ENCODE peak calls at places on chromosome 10, in eight cellular contexts. S, V, E, B, F, K, L and Q are unnamed samples.

GRCh38 chr10:11286261-11286989 is 268.8 kb downstream of the CELF2 start:
- DNase-seq in V (no peak), B (no peak), S (no peak), E (no peak), F (no peak), K (peak), L (no peak), Q (peak)

GRCh38 chr10:124172241-124172661 is 78.9 kb upstream of the CHST15 start:
- DNase-seq in S (no peak), E (no peak), V (no peak), F (no peak), K (no peak), L (no peak), B (no peak), Q (no peak)

GRCh38 chr10:58741673-58742072 is 229.0 kb downstream of the BICC1 start:
- DNase-seq in V (no peak), L (no peak), F (no peak), K (no peak), E (no peak), B (no peak), S (no peak), Q (no peak)

GRCh38 chr10:95440756-95441546 is 120.2 kb downstream of the SORBS1 start:
- DNase-seq in S (no peak), V (no peak), B (no peak), E (peak), F (no peak), K (peak), L (no peak), Q (no peak)

GRCh38 chr10:29479081-29479917 is 155.5 kb downstream of the SVIL start:
- DNase-seq in S (no peak), V (no peak), L (no peak), B (no peak), E (no peak), K (no peak), F (no peak), Q (no peak)

GRCh38 chr10:121930729-121931085 is 2.9 kb upstream of the ATE1 start:
- DNase-seq in K (no peak), F (no peak), B (no peak), S (no peak), L (no peak), E (no peak), V (no peak), Q (no peak)

GRCh38 chr10:127234306-127234800 is 38.0 kb upstream of the INSYN2A start:
- DNase-seq in E (no peak), F (no peak), B (no peak), K (no peak), S (no peak), V (no peak), L (no peak), Q (no peak)

GRCh38 chr10:78524941-78525340 is 491.3 kb downstream of the RPS24 start:
- DNase-seq in F (no peak), S (no peak), B (no peak), E (no peak), L (no peak), V (no peak), K (no peak), Q (no peak)

GRCh38 chr10:4623200-4623599 is 202.8 kb upstream of the AKR1E2 start:
- DNase-seq in K (no peak), F (no peak), S (no peak), L (no peak), V (no peak), E (no peak), B (no peak), Q (no peak)

GRCh38 chr10:14276200-14276599 is 54.5 kb downstream of the FRMD4A start:
- DNase-seq in S (no peak), F (no peak), B (no peak), K (peak), L (no peak), E (no peak), V (no peak), Q (no peak)

GRCh38 chr10:110865184-110865803 is 6.4 kb upstream of the PDCD4 start:
- DNase-seq in S (no peak), E (no peak), L (no peak), B (no peak), F (no peak), V (no peak), K (no peak), Q (no peak)

GRCh38 chr10:43998021-43998809 is 349.5 kb upstream of the ZNF32 start:
- DNase-seq in L (no peak), B (no peak), S (no peak), V (no peak), E (no peak), F (no peak), K (no peak), Q (no peak)

GRCh38 chr10:43607199-43607573 is 948 bp downstream of the ZNF485 start:
- DNase-seq in B (no peak), L (no peak), E (no peak), S (no peak), K (no peak), F (peak), V (no peak), Q (no peak)

GRCh38 chr10:131031346-131031745 is 280.2 kb downstream of the TCERG1L start:
- DNase-seq in B (no peak), E (no peak), V (no peak), S (no peak), L (no peak), F (no peak), K (no peak), Q (no peak)

GRCh38 chr10:116737582-116738358 is 4.6 kb downstream of the HSPA12A start:
- DNase-seq in E (no peak), F (no peak), S (peak), B (peak), V (no peak), L (no peak), K (no peak), Q (no peak)

GRCh38 chr10:96259884-96260511 is 11.4 kb downstream of the BLNK start:
- DNase-seq in B (no peak), K (no peak), E (no peak), L (no peak), F (no peak), S (no peak), V (no peak), Q (no peak)

GRCh38 chr10:69839696-69840345 is 38.1 kb downstream of the COL13A1 start:
- DNase-seq in K (no peak), F (no peak), S (no peak), E (no peak), V (no peak), B (peak), L (no peak), Q (no peak)

GRCh38 chr10:3538850-3539531 is 246.0 kb downstream of the KLF6 start:
- DNase-seq in E (no peak), B (no peak), S (no peak), K (no peak), F (peak), L (no peak), V (no peak), Q (no peak)

GRCh38 chr10:10903620-10904019 is 114.1 kb upstream of the CELF2 start:
- DNase-seq in K (no peak), F (no peak), E (no peak), V (no peak), B (no peak), L (no peak), S (peak), Q (no peak)

GRCh38 chr10:99630439-99630838 is 10.2 kb upstream of the SLC25A28 start:
- DNase-seq in K (no peak), E (peak), S (no peak), V (peak), L (no peak), F (peak), B (peak), Q (peak)

GRCh38 chr10:111119637-111120036 is 42.8 kb downstream of the ADRA2A start:
- DNase-seq in V (no peak), L (no peak), F (no peak), B (no peak), E (no peak), K (no peak), S (no peak), Q (no peak)

GRCh38 chr10:112115781-112116385 is 67.7 kb downstream of the GPAM start:
- DNase-seq in V (peak), S (peak), E (peak), F (peak), L (peak), K (no peak), B (peak), Q (peak)

GRCh38 chr10:132987671-132988571 is 45.6 kb upstream of the CFAP46 start:
- DNase-seq in E (no peak), V (no peak), K (no peak), S (no peak), B (peak), L (no peak), F (no peak), Q (no peak)

GRCh38 chr10:84478155-84478554 is 149.8 kb downstream of the CCSER2 start:
- DNase-seq in S (no peak), V (no peak), K (no peak), L (no peak), B (no peak), F (peak), E (no peak), Q (no peak)

GRCh38 chr10:52879651-52880050 is 107.1 kb upstream of the MBL2 start:
- DNase-seq in F (no peak), V (no peak), L (no peak), S (no peak), E (no peak), B (no peak), K (no peak), Q (no peak)

GRCh38 chr10:29784175-29784773 is 149.5 kb upstream of the SVIL start:
- DNase-seq in B (no peak), S (peak), F (no peak), E (peak), V (peak), K (no peak), L (peak), Q (no peak)

GRCh38 chr10:14837003-14837755 is 658 bp downstream of the CDNF start:
- DNase-seq in F (peak), S (peak), K (no peak), V (no peak), L (no peak), B (no peak), E (peak), Q (no peak)

GRCh38 chr10:126137557-126138221 is 241.3 kb downstream of the FANK1 start:
- DNase-seq in V (no peak), K (no peak), E (no peak), F (no peak), S (no peak), L (no peak), B (no peak), Q (no peak)

GRCh38 chr10:118563373-118563890 is 32.0 kb downstream of the PRLHR start:
- DNase-seq in K (no peak), F (no peak), E (no peak), S (no peak), B (no peak), V (no peak), L (no peak), Q (no peak)

GRCh38 chr10:12019343-12019971 is 23.2 kb downstream of the UPF2 start:
- DNase-seq in V (no peak), S (no peak), F (no peak), K (no peak), L (no peak), B (no peak), E (no peak), Q (no peak)

GRCh38 chr10:132162590-132163277 is 24.0 kb upstream of the DPYSL4 start:
- DNase-seq in F (no peak), L (no peak), B (no peak), S (no peak), E (no peak), K (no peak), V (no peak), Q (no peak)

GRCh38 chr10:76080991-76081390 is 649.6 kb downstream of the LRMDA start:
- DNase-seq in E (no peak), S (no peak), V (no peak), B (no peak), L (no peak), F (no peak), K (no peak), Q (no peak)

GRCh38 chr10:12644380-12645144 is 295.2 kb downstream of the CAMK1D start:
- DNase-seq in E (no peak), F (no peak), V (no peak), K (no peak), S (no peak), B (no peak), L (no peak), Q (no peak)

GRCh38 chr10:22554481-22555182 is 159.7 kb downstream of the PIP4K2A start:
- DNase-seq in V (no peak), K (no peak), E (no peak), B (peak), S (no peak), F (no peak), L (no peak), Q (no peak)

GRCh38 chr10:6669269-6669859 is 89.3 kb upstream of the PRKCQ start:
- DNase-seq in S (peak), B (peak), K (no peak), L (peak), V (peak), F (peak), E (peak), Q (no peak)

GRCh38 chr10:75450062-75450429 is 18.6 kb downstream of the LRMDA start:
- DNase-seq in S (no peak), K (no peak), L (no peak), B (no peak), V (no peak), F (no peak), E (no peak), Q (no peak)

DNA sequence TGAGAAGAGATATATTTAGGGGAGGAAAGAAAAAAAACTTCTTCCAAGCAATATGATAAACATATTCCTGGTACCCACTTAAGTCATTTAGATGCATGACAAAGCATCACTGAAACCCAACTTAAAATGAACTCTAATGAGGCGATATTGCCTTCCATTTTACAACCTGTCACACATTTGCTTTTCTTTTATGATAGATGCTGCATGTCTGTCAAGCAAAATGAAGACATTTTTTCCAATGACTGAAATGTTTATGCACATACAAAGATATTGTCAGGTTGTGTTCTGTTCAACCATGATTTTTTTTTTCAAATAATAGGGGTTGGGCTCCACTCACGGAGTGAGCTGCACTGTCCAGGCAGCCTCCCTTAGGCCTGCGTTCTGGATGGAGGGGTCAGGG is 894.4 kb downstream of the SORCS3 start:
- DNase-seq in F (no peak), V (no peak), K (no peak), B (no peak), L (no peak), E (no peak), S (no peak), Q (no peak)
- TF ChIP-seq POLR2AphosphoS5 in F (no peak), V (no peak), K (no peak), B (no peak), L (no peak), E (no peak), S (no peak), Q (no peak)

GRCh38 chr10:71819985-71820384 is 31.1 kb downstream of the PSAP start:
- DNase-seq in V (no peak), E (no peak), S (no peak), F (no peak), K (no peak), L (no peak), B (no peak), Q (no peak)

GRCh38 chr10:71820966-71821365 is 30.1 kb downstream of the PSAP start:
- DNase-seq in K (no peak), E (no peak), V (no peak), B (no peak), S (no peak), F (no peak), L (no peak), Q (no peak)

GRCh38 chr10:71818674-71819260 is 32.3 kb downstream of the PSAP start:
- DNase-seq in F (no peak), K (no peak), B (no peak), E (no peak), S (no peak), V (no peak), L (no peak), Q (no peak)

GRCh38 chr10:71817831-71818268 is 33.2 kb downstream of the PSAP start:
- DNase-seq in L (no peak), F (no peak), S (no peak), V (no peak), E (no peak), K (no peak), B (no peak), Q (peak)

GRCh38 chr10:71819479-71819878 is 31.6 kb downstream of the PSAP start:
- DNase-seq in E (no peak), B (no peak), F (no peak), K (no peak), L (no peak), V (no peak), S (no peak), Q (no peak)
- TF ChIP-seq REST in E (no peak), B (no peak), F (no peak), K (no peak), L (no peak), V (no peak), S (no peak), Q (no peak)

DNA sequence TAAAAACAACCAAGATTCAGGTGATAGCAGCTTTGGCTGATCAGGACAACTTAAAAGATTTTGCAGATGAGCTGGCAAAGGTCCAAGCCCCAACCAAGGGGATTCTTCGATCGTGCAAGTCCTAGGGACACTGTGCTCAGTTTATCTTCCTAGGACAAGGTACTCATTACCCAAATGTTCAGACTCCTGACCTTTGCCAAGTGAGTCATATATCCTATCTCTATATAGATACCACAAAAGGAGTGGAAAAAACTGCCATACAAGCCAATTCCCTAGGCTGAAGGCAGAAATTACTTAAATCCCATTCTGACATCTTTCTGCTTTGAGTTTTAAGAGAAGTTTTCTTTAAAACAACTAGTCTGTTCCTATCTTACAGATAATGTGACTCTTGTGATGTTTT is 142.5 kb upstream of the ASAH2 start:
- DNase-seq in F (peak), K (no peak), V (no peak), S (no peak), E (peak), L (no peak), B (no peak), Q (no peak)
- TF ChIP-seq CTCF in F (no peak), K (no peak), V (no peak), S (no peak), E (no peak), L (no peak), B (no peak), Q (no peak)

GRCh38 chr10:35188954-35189353 is 62.3 kb downstream of the CREM start:
- DNase-seq in V (no peak), F (no peak), S (no peak), B (no peak), K (no peak), E (no peak), L (no peak), Q (no peak)

GRCh38 chr10:35194906-35195305 is 68.3 kb downstream of the CREM start:
- DNase-seq in S (no peak), V (peak), F (peak), K (no peak), L (peak), B (peak), E (no peak), Q (no peak)

GRCh38 chr10:35194471-35194870 is 67.8 kb downstream of the CREM start:
- DNase-seq in S (no peak), B (no peak), E (no peak), V (no peak), L (no peak), F (no peak), K (no peak), Q (no peak)

GRCh38 chr10:35192645-35193249 is 66.1 kb downstream of the CREM start:
- DNase-seq in L (no peak), V (no peak), K (no peak), E (no peak), F (no peak), B (no peak), S (no peak), Q (no peak)

DNA sequence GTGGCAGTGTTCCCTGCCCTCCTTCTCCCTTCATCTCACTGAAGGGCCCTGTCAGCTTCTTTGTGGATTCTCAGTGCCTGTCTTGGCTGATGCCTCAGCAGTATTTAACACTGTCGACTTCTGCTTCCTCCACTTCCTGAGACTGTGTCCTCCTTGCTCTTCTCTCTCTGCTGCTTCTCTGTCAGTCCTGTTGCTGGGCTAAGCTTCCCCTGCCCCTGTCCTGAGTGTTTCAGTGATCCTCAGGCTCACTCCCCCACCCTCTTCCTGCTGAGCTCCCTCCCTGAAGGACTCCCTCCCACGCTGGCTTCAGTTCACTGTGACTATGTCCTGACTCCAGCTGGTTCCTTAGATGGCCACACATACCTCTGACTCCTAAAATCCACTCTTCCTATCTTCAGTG is 64.9 kb downstream of the CREM start:
- DNase-seq in E (no peak), S (no peak), B (no peak), L (no peak), K (no peak), V (no peak), F (peak), Q (peak)
- TF ChIP-seq POLR2AphosphoS5 in E (no peak), S (no peak), B (no peak), L (no peak), K (no peak), V (no peak), F (no peak), Q (no peak)